ENCODE peak calls at places on chromosomes 4 and X, in nine cellular contexts. One of them, this sample, is unnamed.

GRCh38 chr4:186844059-186844681 is 120.5 kb upstream of the FAT1 start:
- DNase-seq in activated CD8-positive, alpha-beta T cell treated with anti-CD3 and anti-CD28 coated beads for 36 hours: no peak
- DNase-seq in lower leg skin: no peak
- DNase-seq in cardiac fibroblast: peak
- DNase-seq in ascending aorta: peak
- DNase-seq in bronchial epithelial cell: peak
- DNase-seq in tibial nerve: peak
- DNase-seq in HL-60: no peak
- DNase-seq in type B pancreatic cell: no peak
- DNase-seq in this sample: no peak

GRCh38 chrX:71111141-71111843 is at the start of gene IL2RG:
- DNase-seq in activated CD8-positive, alpha-beta T cell treated with anti-CD3 and anti-CD28 coated beads for 36 hours: peak
- DNase-seq in lower leg skin: no peak
- DNase-seq in cardiac fibroblast: no peak
- DNase-seq in ascending aorta: no peak
- DNase-seq in bronchial epithelial cell: peak
- DNase-seq in tibial nerve: no peak
- DNase-seq in HL-60: peak
- DNase-seq in type B pancreatic cell: no peak
- DNase-seq in this sample: no peak

GRCh38 chr4:45063166-45063565 is 336.8 kb upstream of the GNPDA2 start:
- DNase-seq in activated CD8-positive, alpha-beta T cell treated with anti-CD3 and anti-CD28 coated beads for 36 hours: no peak
- DNase-seq in lower leg skin: no peak
- DNase-seq in cardiac fibroblast: peak
- DNase-seq in ascending aorta: no peak
- DNase-seq in bronchial epithelial cell: no peak
- DNase-seq in tibial nerve: no peak
- DNase-seq in HL-60: no peak
- DNase-seq in type B pancreatic cell: no peak
- DNase-seq in this sample: no peak

GRCh38 chrX:50814701-50815476 is 895 bp upstream of the SHROOM4 start:
- DNase-seq in activated CD8-positive, alpha-beta T cell treated with anti-CD3 and anti-CD28 coated beads for 36 hours: no peak
- DNase-seq in lower leg skin: no peak
- DNase-seq in cardiac fibroblast: peak
- DNase-seq in ascending aorta: no peak
- DNase-seq in bronchial epithelial cell: peak
- DNase-seq in tibial nerve: no peak
- DNase-seq in HL-60: no peak
- DNase-seq in type B pancreatic cell: no peak
- DNase-seq in this sample: no peak

GRCh38 chr4:42995343-42995944 is 102.9 kb downstream of the GRXCR1 start:
- DNase-seq in activated CD8-positive, alpha-beta T cell treated with anti-CD3 and anti-CD28 coated beads for 36 hours: no peak
- DNase-seq in lower leg skin: no peak
- DNase-seq in cardiac fibroblast: peak
- DNase-seq in ascending aorta: no peak
- DNase-seq in bronchial epithelial cell: peak
- DNase-seq in tibial nerve: no peak
- DNase-seq in HL-60: peak
- DNase-seq in type B pancreatic cell: no peak
- DNase-seq in this sample: no peak

GRCh38 chr4:146275370-146275769 is 61.0 kb downstream of the REELD1 start:
- DNase-seq in activated CD8-positive, alpha-beta T cell treated with anti-CD3 and anti-CD28 coated beads for 36 hours: no peak
- DNase-seq in lower leg skin: no peak
- DNase-seq in cardiac fibroblast: no peak
- DNase-seq in ascending aorta: no peak
- DNase-seq in bronchial epithelial cell: no peak
- DNase-seq in tibial nerve: no peak
- DNase-seq in HL-60: peak
- DNase-seq in type B pancreatic cell: no peak
- DNase-seq in this sample: no peak

GRCh38 chr4:95267081-95267480 is 281.7 kb downstream of the UNC5C start:
- DNase-seq in activated CD8-positive, alpha-beta T cell treated with anti-CD3 and anti-CD28 coated beads for 36 hours: no peak
- DNase-seq in lower leg skin: no peak
- DNase-seq in cardiac fibroblast: peak
- DNase-seq in ascending aorta: no peak
- DNase-seq in bronchial epithelial cell: peak
- DNase-seq in tibial nerve: no peak
- DNase-seq in HL-60: no peak
- DNase-seq in type B pancreatic cell: no peak
- DNase-seq in this sample: no peak

GRCh38 chrX:141982296-141982695 is 78.6 kb downstream of the MAGEC1 start:
- DNase-seq in activated CD8-positive, alpha-beta T cell treated with anti-CD3 and anti-CD28 coated beads for 36 hours: no peak
- DNase-seq in lower leg skin: no peak
- DNase-seq in cardiac fibroblast: no peak
- DNase-seq in ascending aorta: no peak
- DNase-seq in bronchial epithelial cell: no peak
- DNase-seq in tibial nerve: no peak
- DNase-seq in HL-60: no peak
- DNase-seq in type B pancreatic cell: no peak
- DNase-seq in this sample: no peak

GRCh38 chr4:13980317-13980716 is 352.8 kb upstream of the BOD1L1 start:
- DNase-seq in activated CD8-positive, alpha-beta T cell treated with anti-CD3 and anti-CD28 coated beads for 36 hours: peak
- DNase-seq in lower leg skin: no peak
- DNase-seq in cardiac fibroblast: peak
- DNase-seq in ascending aorta: no peak
- DNase-seq in bronchial epithelial cell: peak
- DNase-seq in tibial nerve: no peak
- DNase-seq in HL-60: no peak
- DNase-seq in type B pancreatic cell: no peak
- DNase-seq in this sample: no peak

GRCh38 chr4:33072340-33073089 is 2352.3 kb downstream of the PCDH7 start:
- DNase-seq in activated CD8-positive, alpha-beta T cell treated with anti-CD3 and anti-CD28 coated beads for 36 hours: no peak
- DNase-seq in lower leg skin: no peak
- DNase-seq in cardiac fibroblast: peak
- DNase-seq in ascending aorta: no peak
- DNase-seq in bronchial epithelial cell: no peak
- DNase-seq in tibial nerve: no peak
- DNase-seq in HL-60: no peak
- DNase-seq in type B pancreatic cell: no peak
- DNase-seq in this sample: no peak

GRCh38 chr4:165439344-165439743 is 60.5 kb downstream of the CPE start:
- DNase-seq in activated CD8-positive, alpha-beta T cell treated with anti-CD3 and anti-CD28 coated beads for 36 hours: no peak
- DNase-seq in lower leg skin: no peak
- DNase-seq in cardiac fibroblast: no peak
- DNase-seq in ascending aorta: no peak
- DNase-seq in bronchial epithelial cell: no peak
- DNase-seq in tibial nerve: no peak
- DNase-seq in HL-60: no peak
- DNase-seq in type B pancreatic cell: no peak
- DNase-seq in this sample: no peak

GRCh38 chr4:108119199-108119800 is 49.4 kb downstream of the LEF1 start:
- DNase-seq in activated CD8-positive, alpha-beta T cell treated with anti-CD3 and anti-CD28 coated beads for 36 hours: no peak
- DNase-seq in lower leg skin: no peak
- DNase-seq in cardiac fibroblast: no peak
- DNase-seq in ascending aorta: no peak
- DNase-seq in bronchial epithelial cell: no peak
- DNase-seq in tibial nerve: no peak
- DNase-seq in HL-60: no peak
- DNase-seq in type B pancreatic cell: no peak
- DNase-seq in this sample: no peak

GRCh38 chrX:102085706-102086105 is 39.8 kb upstream of the TCEAL2 start:
- DNase-seq in activated CD8-positive, alpha-beta T cell treated with anti-CD3 and anti-CD28 coated beads for 36 hours: peak
- DNase-seq in lower leg skin: no peak
- DNase-seq in cardiac fibroblast: no peak
- DNase-seq in ascending aorta: no peak
- DNase-seq in bronchial epithelial cell: no peak
- DNase-seq in tibial nerve: no peak
- DNase-seq in HL-60: no peak
- DNase-seq in type B pancreatic cell: no peak
- DNase-seq in this sample: no peak

GRCh38 chr4:157977086-157977485 is 195.7 kb downstream of the GASK1B start:
- DNase-seq in activated CD8-positive, alpha-beta T cell treated with anti-CD3 and anti-CD28 coated beads for 36 hours: no peak
- DNase-seq in lower leg skin: no peak
- DNase-seq in cardiac fibroblast: no peak
- DNase-seq in ascending aorta: no peak
- DNase-seq in bronchial epithelial cell: no peak
- DNase-seq in tibial nerve: no peak
- DNase-seq in HL-60: no peak
- DNase-seq in type B pancreatic cell: no peak
- DNase-seq in this sample: no peak

DNA sequence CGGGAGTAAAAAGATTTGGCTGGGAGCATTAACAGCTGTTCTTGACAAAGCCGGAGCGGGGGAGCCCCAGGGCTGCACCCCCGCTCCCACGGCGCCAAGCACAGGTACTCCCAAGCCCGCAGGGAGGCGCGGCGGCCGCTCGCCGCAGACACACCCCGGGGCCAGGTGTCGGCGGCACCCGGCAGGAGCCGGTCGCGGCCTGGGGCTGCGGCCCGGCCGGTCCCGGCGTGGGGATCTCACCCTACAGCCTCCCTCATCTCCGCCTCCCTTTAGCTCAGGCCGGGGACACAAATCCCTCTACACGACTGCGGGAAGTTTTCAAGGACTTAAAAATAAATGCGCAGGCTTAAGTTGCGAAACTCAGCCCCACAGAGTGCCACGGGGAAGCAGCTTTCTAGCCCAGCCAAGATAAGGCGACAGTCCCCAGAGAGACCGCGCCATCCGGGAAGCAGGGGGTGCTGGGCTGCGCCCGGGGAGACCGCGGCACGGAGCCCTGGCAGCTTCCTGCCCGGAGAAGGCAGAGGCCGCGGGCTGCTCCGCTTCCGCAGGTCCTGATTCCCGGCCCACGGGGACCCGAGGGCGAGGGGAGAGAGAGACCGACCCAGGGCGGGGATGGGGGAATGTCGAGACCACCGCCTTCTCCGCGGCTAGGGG is 473 bp downstream of the SH3RF1 start:
- DNase-seq in activated CD8-positive, alpha-beta T cell treated with anti-CD3 and anti-CD28 coated beads for 36 hours: peak
- DNase-seq in lower leg skin: peak
- DNase-seq in cardiac fibroblast: peak
- DNase-seq in ascending aorta: peak
- DNase-seq in bronchial epithelial cell: no peak
- DNase-seq in tibial nerve: peak
- DNase-seq in HL-60: peak
- DNase-seq in type B pancreatic cell: peak
- DNase-seq in this sample: peak
- TF ChIP-seq CTCF in activated CD8-positive, alpha-beta T cell treated with anti-CD3 and anti-CD28 coated beads for 36 hours: no peak
- TF ChIP-seq CTCF in lower leg skin: no peak
- TF ChIP-seq CTCF in cardiac fibroblast: no peak
- TF ChIP-seq CTCF in ascending aorta: no peak
- TF ChIP-seq CTCF in bronchial epithelial cell: peak
- TF ChIP-seq CTCF in tibial nerve: no peak
- TF ChIP-seq CTCF in HL-60: no peak
- TF ChIP-seq CTCF in type B pancreatic cell: peak
- TF ChIP-seq CTCF in this sample: no peak

GRCh38 chrX:72125331-72126047 is 6.2 kb downstream of the RTL5 start:
- DNase-seq in activated CD8-positive, alpha-beta T cell treated with anti-CD3 and anti-CD28 coated beads for 36 hours: no peak
- DNase-seq in lower leg skin: no peak
- DNase-seq in cardiac fibroblast: no peak
- DNase-seq in ascending aorta: no peak
- DNase-seq in bronchial epithelial cell: no peak
- DNase-seq in tibial nerve: no peak
- DNase-seq in HL-60: no peak
- DNase-seq in type B pancreatic cell: no peak
- DNase-seq in this sample: no peak
- TF ChIP-seq CTCF in activated CD8-positive, alpha-beta T cell treated with anti-CD3 and anti-CD28 coated beads for 36 hours: no peak
- TF ChIP-seq CTCF in lower leg skin: no peak
- TF ChIP-seq CTCF in cardiac fibroblast: no peak
- TF ChIP-seq CTCF in ascending aorta: peak
- TF ChIP-seq CTCF in bronchial epithelial cell: no peak
- TF ChIP-seq CTCF in tibial nerve: no peak
- TF ChIP-seq CTCF in HL-60: no peak
- TF ChIP-seq CTCF in type B pancreatic cell: no peak
- TF ChIP-seq CTCF in this sample: no peak

DNA sequence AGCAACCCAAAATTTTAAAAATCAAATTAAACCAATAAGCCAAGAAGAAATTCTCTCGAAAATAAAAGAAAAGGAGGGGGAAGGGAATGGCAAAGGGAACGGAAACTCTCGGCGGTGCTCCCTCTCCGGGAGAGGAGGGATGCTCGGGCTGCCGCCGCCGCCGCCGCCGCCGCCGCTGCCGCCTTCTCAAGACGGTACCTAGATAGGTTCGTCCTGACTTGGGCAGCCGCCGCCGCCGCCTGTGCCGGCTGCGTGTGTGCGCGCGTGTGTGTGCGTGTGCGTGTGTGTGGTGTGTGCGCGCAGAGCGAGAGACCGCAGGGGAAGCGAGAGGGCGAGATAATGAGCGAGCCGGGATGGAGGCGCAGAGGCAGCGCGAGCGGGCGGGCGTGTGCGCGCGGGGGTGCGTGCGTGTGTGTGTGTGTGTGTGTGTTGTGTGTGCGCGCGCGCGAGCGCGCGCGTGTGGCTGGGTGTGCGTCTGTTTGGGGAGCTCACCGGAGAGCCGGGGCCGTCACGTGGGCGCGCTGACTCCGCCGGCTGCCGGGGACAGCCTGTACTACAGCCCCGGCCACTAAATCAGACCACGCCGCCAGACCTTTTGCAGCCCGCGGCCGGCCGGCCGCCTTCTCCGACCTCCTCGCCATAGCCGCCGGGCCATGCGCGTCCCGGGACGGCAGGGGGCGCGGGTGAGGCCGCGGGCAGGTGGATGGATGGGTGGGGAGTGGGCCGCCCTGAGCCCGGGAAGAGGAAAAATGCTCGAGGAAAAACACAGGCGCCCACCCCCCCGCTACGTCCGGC is 111.6 kb downstream of the DHX15 start:
- DNase-seq in activated CD8-positive, alpha-beta T cell treated with anti-CD3 and anti-CD28 coated beads for 36 hours: peak
- DNase-seq in lower leg skin: peak
- DNase-seq in cardiac fibroblast: peak
- DNase-seq in ascending aorta: peak
- DNase-seq in bronchial epithelial cell: peak
- DNase-seq in tibial nerve: peak
- DNase-seq in HL-60: peak
- DNase-seq in type B pancreatic cell: peak
- DNase-seq in this sample: peak
- TF ChIP-seq CTCF in activated CD8-positive, alpha-beta T cell treated with anti-CD3 and anti-CD28 coated beads for 36 hours: peak
- TF ChIP-seq CTCF in lower leg skin: no peak
- TF ChIP-seq CTCF in cardiac fibroblast: peak
- TF ChIP-seq CTCF in ascending aorta: peak
- TF ChIP-seq CTCF in bronchial epithelial cell: peak
- TF ChIP-seq CTCF in tibial nerve: peak
- TF ChIP-seq CTCF in HL-60: peak
- TF ChIP-seq CTCF in type B pancreatic cell: peak
- TF ChIP-seq CTCF in this sample: peak

GRCh38 chr4:109801099-109801789 is 555 bp downstream of the CFI start:
- DNase-seq in activated CD8-positive, alpha-beta T cell treated with anti-CD3 and anti-CD28 coated beads for 36 hours: no peak
- DNase-seq in lower leg skin: no peak
- DNase-seq in cardiac fibroblast: peak
- DNase-seq in ascending aorta: no peak
- DNase-seq in bronchial epithelial cell: no peak
- DNase-seq in tibial nerve: no peak
- DNase-seq in HL-60: no peak
- DNase-seq in type B pancreatic cell: no peak
- DNase-seq in this sample: no peak

GRCh38 chr4:109801895-109802319 is at the start of gene CFI:
- DNase-seq in activated CD8-positive, alpha-beta T cell treated with anti-CD3 and anti-CD28 coated beads for 36 hours: no peak
- DNase-seq in lower leg skin: no peak
- DNase-seq in cardiac fibroblast: peak
- DNase-seq in ascending aorta: no peak
- DNase-seq in bronchial epithelial cell: peak
- DNase-seq in tibial nerve: no peak
- DNase-seq in HL-60: no peak
- DNase-seq in type B pancreatic cell: no peak
- DNase-seq in this sample: no peak

GRCh38 chr4:109798866-109799265 is 2.9 kb downstream of the CFI start:
- DNase-seq in activated CD8-positive, alpha-beta T cell treated with anti-CD3 and anti-CD28 coated beads for 36 hours: no peak
- DNase-seq in lower leg skin: no peak
- DNase-seq in cardiac fibroblast: no peak
- DNase-seq in ascending aorta: no peak
- DNase-seq in bronchial epithelial cell: no peak
- DNase-seq in tibial nerve: no peak
- DNase-seq in HL-60: no peak
- DNase-seq in type B pancreatic cell: no peak
- DNase-seq in this sample: no peak

GRCh38 chr4:109809657-109810056 is 5.9 kb upstream of the GAR1 start:
- DNase-seq in activated CD8-positive, alpha-beta T cell treated with anti-CD3 and anti-CD28 coated beads for 36 hours: no peak
- DNase-seq in lower leg skin: no peak
- DNase-seq in cardiac fibroblast: no peak
- DNase-seq in ascending aorta: no peak
- DNase-seq in bronchial epithelial cell: no peak
- DNase-seq in tibial nerve: no peak
- DNase-seq in HL-60: no peak
- DNase-seq in type B pancreatic cell: no peak
- DNase-seq in this sample: no peak

GRCh38 chr4:109803924-109804571 is 2.2 kb upstream of the CFI start:
- DNase-seq in activated CD8-positive, alpha-beta T cell treated with anti-CD3 and anti-CD28 coated beads for 36 hours: peak
- DNase-seq in lower leg skin: peak
- DNase-seq in cardiac fibroblast: peak
- DNase-seq in ascending aorta: no peak
- DNase-seq in bronchial epithelial cell: peak
- DNase-seq in tibial nerve: no peak
- DNase-seq in HL-60: peak
- DNase-seq in type B pancreatic cell: no peak
- DNase-seq in this sample: no peak
- TF ChIP-seq CTCF in activated CD8-positive, alpha-beta T cell treated with anti-CD3 and anti-CD28 coated beads for 36 hours: peak
- TF ChIP-seq CTCF in lower leg skin: no peak
- TF ChIP-seq CTCF in cardiac fibroblast: peak
- TF ChIP-seq CTCF in ascending aorta: peak
- TF ChIP-seq CTCF in bronchial epithelial cell: peak
- TF ChIP-seq CTCF in tibial nerve: peak
- TF ChIP-seq CTCF in HL-60: peak
- TF ChIP-seq CTCF in type B pancreatic cell: peak
- TF ChIP-seq CTCF in this sample: no peak